ENCODE peak calls at places on chromosome 21, in seven cellular contexts. N is NCI-H1930; D is activated CD4-positive, alpha-beta T cell treated with anti-CD3 and anti-CD28 coated beads, Interleukin-2, amount 10 ng/mL, durations not matched to agents 7 days and 5 days; S is putamen; J is nucleus accumbens; X is HTR-8/SVneo; Y is left kidney. I is an unnamed sample.

GRCh38 chr21:26425576-26425975 is 147.5 kb downstream of the CYYR1 start:
- DNase-seq in J (no peak), D (no peak), Y (no peak), S (no peak), N (no peak), X (no peak), I (no peak)

GRCh38 chr21:32103361-32103760 is 175.5 kb downstream of the MIS18A start:
- DNase-seq in N (no peak), D (no peak), J (no peak), X (no peak), Y (no peak), S (no peak), I (no peak)

GRCh38 chr21:46553993-46554392 is 50.9 kb downstream of the S100B start:
- DNase-seq in J (no peak), N (no peak), X (no peak), D (no peak), Y (no peak), S (no peak), I (no peak)

GRCh38 chr21:43739648-43740435 is 20.9 kb downstream of the PDXK start:
- DNase-seq in J (no peak), X (no peak), N (no peak), D (no peak), Y (no peak), S (no peak), I (no peak)

GRCh38 chr21:34126691-34127090 is 53.3 kb downstream of the MRPS6 start:
- DNase-seq in J (no peak), Y (no peak), N (no peak), X (no peak), D (no peak), S (no peak), I (no peak)

GRCh38 chr21:17334478-17334877 is 178.4 kb upstream of the CXADR start:
- DNase-seq in Y (no peak), S (no peak), D (no peak), X (no peak), N (no peak), J (no peak), I (no peak)

GRCh38 chr21:35503646-35504045 is 454.5 kb upstream of the RUNX1 start:
- DNase-seq in J (no peak), N (no peak), D (peak), Y (no peak), S (peak), X (no peak), I (no peak)

GRCh38 chr21:34639250-34639649 is 24.3 kb upstream of the RCAN1 start:
- DNase-seq in N (no peak), D (no peak), Y (no peak), X (no peak), S (no peak), J (no peak), I (no peak)

GRCh38 chr21:29870814-29871213 is 69.0 kb downstream of the GRIK1 start:
- DNase-seq in N (no peak), S (no peak), D (no peak), X (no peak), J (no peak), Y (peak), I (no peak)